ENCODE peak calls at places on chromosome 10, in ten cellular contexts. A, N, H, F, G, C, K, V, U and S are unnamed samples.

GRCh38 chr10:59894114-59894513 is 12.2 kb downstream of the CCDC6 start:
- DNase-seq in C (peak; percentile 78), N (no peak), F (no peak), H (no peak), A (peak; percentile 72), U (peak; percentile 76), V (peak; percentile 67), K (peak; percentile 42), G (peak; percentile 72), S (peak; percentile 61)

GRCh38 chr10:45160266-45160665 is 155.1 kb downstream of the OR13A1 start:
- DNase-seq in F (no peak), K (peak; percentile 29), N (no peak), U (no peak), C (no peak), A (no peak), G (no peak), H (no peak), V (no peak), S (peak; percentile 11)

GRCh38 chr10:99539820-99540219 is 7.1 kb downstream of the NKX2-3 start:
- DNase-seq in H (no peak), K (no peak), G (no peak), F (no peak), V (no peak), N (no peak), C (no peak), A (no peak), U (no peak), S (no peak)

GRCh38 chr10:123576706-123577105 is 89.4 kb upstream of the GPR26 start:
- DNase-seq in K (no peak), C (no peak), A (no peak), U (no peak), V (no peak), F (no peak), N (no peak), H (no peak), G (no peak), S (no peak)

GRCh38 chr10:1149793-1150637 is 93.8 kb downstream of the WDR37 start:
- DNase-seq in F (peak; percentile 2), A (peak; percentile 24), U (peak; percentile 39), V (no peak), C (no peak), N (no peak), H (no peak), G (peak; percentile 34), K (no peak), S (peak; percentile 40)

GRCh38 chr10:125127110-125127509 is 33.3 kb downstream of the CTBP2 start:
- DNase-seq in V (no peak), N (no peak), A (no peak), F (no peak), U (no peak), C (no peak), H (no peak), G (no peak), K (no peak), S (no peak)

GRCh38 chr10:12077580-12078180 is 8.9 kb downstream of the DHTKD1 start:
- DNase-seq in H (no peak), C (no peak), K (no peak), G (no peak), V (no peak), N (peak; percentile 32), F (peak; percentile 59), U (no peak), A (no peak), S (no peak)

GRCh38 chr10:49508249-49508648 is 30.7 kb downstream of the ERCC6 start:
- DNase-seq in G (no peak), C (no peak), A (no peak), K (no peak), U (no peak), V (no peak), N (no peak), H (no peak), F (no peak), S (no peak)

GRCh38 chr10:132181691-132182425 is 4.9 kb upstream of the DPYSL4 start:
- DNase-seq in C (no peak), U (no peak), N (no peak), F (no peak), K (no peak), V (no peak), A (no peak), H (no peak), G (no peak), S (no peak)

DNA sequence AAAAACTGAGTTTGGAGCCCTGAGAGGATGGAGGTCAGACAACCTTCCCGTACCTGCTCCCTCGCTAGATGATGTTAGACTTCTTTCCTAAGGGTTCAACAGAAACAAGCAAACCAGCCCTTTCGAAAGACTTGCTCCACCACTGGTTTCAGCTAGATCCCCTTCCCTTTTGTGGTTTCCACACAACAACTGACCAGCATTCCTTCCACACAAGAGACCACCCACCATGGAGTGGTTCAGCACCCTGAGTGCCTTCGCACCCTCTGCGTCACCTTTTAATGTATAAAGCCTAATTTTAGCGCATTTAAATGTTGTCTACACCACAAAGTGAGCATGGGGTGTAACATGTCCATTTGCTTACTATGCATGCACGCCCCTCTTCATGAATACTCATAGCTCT is 68.9 kb downstream of the TACC2 start:
- DNase-seq in C (no peak), A (no peak), F (peak; percentile 64), U (no peak), H (no peak), G (no peak), N (no peak), V (no peak), K (no peak), S (no peak)
- H3K4me3 ChIP-seq in C (no peak overlapping the region), A (no peak overlapping the region), F (no peak overlapping the region), U (no peak overlapping the region), H (no peak overlapping the region), G (no peak overlapping the region), N (no peak overlapping the region), V (no peak overlapping the region), K (no peak overlapping the region), S (no peak overlapping the region)

GRCh38 chr10:15439381-15439837 is 68.3 kb upstream of the FAM171A1 start:
- DNase-seq in F (no peak), V (no peak), G (no peak), U (peak; percentile 91), H (peak; percentile 36), K (no peak), A (no peak), N (no peak), C (no peak), S (peak; percentile 52)
- TF ChIP-seq CTCF in F (no peak), V (no peak), G (no peak), U (peak; percentile 34), H (peak; percentile 40), K (peak; percentile 53), A (no peak), N (no peak), C (peak; percentile 58), S (peak; percentile 40)

DNA sequence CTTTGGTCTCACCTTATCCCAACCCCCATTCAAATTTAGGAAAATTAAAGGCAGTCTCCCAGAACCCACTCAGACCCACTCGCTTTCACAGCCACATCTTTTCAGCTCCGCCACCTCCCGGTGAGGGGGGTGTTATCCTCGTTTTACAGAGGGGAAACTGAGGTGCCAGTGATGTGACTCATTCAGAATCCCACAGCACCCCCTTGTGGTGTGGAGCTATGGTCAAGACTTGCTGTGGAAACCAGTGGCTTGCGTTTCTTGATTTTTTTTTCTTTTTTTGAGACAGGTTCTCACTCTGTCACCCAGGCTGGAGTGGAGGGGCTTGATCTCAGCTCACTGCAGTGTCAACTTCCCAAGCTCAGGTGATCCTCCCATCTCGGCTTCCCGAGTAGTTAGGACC is 27.6 kb downstream of the SLC35G1 start:
- DNase-seq in U (no peak), C (no peak), V (no peak), H (no peak), G (peak; percentile 23), F (peak; percentile 25), N (no peak), K (no peak), A (peak; percentile 35), S (peak; percentile 7)
- H3K4me3 ChIP-seq in U (no peak overlapping the region), C (no peak overlapping the region), V (no peak overlapping the region), H (no peak overlapping the region), G (no peak overlapping the region), F (no peak overlapping the region), N (no peak overlapping the region), K (no peak overlapping the region), A (no peak overlapping the region), S (no peak overlapping the region)

DNA sequence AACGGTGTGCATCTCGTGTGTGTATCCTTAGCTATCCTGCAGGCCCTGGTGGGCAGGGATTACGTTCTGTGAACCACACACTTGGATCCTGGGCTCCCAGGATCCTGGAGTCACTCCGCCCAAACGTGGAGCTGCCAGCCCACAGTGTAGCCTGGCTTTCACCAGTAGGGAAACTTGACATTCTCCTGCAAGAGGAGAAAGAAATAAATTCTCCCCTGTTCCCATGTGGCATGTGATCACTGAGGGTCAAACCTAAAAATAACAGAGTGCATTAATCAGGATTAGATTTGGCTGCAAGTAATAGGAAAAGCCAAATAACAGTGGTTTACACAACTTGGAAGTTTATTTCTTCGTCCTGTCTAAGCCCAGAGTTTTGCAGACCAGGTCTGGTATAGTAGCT is 32.3 kb downstream of the PALD1 start:
- DNase-seq in H (no peak), V (no peak), C (no peak), N (no peak), G (no peak), F (no peak), K (no peak), U (no peak), A (no peak), S (peak; percentile 11)
- TF ChIP-seq CTCF in H (no peak), V (no peak), C (no peak), N (no peak), G (no peak), F (no peak), K (no peak), U (no peak), A (no peak), S (no peak)

DNA sequence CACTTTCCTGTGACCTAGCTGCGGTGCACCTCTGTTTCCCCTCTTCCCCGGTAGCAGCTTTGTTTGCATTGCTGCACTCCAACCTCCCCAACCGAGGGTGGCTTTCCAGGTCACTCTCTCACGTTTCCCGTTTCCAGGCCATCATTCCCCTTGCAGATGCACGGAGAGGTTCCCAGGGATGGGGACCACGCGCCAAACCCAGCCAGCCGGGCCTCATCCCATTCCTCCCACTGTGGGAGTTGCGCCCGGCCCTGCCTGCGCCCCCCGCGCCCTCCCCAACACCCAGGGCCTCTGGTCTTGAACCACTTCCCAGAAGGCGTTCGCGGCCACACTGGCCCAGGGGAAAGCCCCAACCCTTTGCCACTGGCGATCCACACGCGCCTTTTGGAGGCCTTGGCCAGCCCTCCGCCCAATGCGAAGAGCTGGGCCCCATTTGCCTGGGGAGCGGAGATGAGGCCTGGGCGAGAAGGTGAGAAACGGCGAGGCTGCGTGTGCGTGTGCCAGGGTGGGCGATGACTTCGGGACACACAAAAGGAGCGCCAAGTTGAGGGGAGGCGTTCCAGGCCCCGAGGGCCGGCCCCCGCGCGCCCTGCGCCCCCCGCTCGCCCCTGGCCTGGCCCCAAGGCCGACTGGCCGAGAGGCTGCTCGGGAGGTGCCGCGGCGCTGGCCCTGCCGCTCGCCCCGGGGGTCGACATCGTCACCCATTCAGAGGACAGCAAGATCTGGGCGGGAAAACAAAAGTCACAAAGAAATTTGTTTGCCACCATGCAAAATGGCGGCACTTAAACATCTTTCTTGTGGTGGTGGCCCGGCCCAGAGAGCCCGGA is 15.9 kb downstream of the SKIDA1 start:
- DNase-seq in A (no peak), V (no peak), F (no peak), C (no peak), G (no peak), U (no peak), K (no peak), H (no peak), N (no peak), S (no peak)
- H3K4me3 ChIP-seq in A (peak overlapping the region; percentile 24), V (no peak overlapping the region), F (no peak overlapping the region), C (peak overlapping the region; percentile 33), G (no peak overlapping the region), U (peak overlapping the region; percentile 51), K (peak overlapping the region; percentile 25), H (peak overlapping the region; percentile 49), N (no peak overlapping the region), S (peak overlapping the region; percentile 44)